ENCODE peak calls at places on chromosome 12, in ten cellular contexts. P, F, W, S, L, V, U, C, Z and B are unnamed samples.

GRCh38 chr12:76018111-76018510 is 13.5 kb downstream of the PHLDA1 start:
- DNase-seq in P (no peak), F (no peak), W (peak; percentile 75), S (no peak), L (no peak), V (peak; percentile 40), U (peak; percentile 78), C (no peak), Z (no peak), B (no peak)

GRCh38 chr12:52033506-52034258 is 17.6 kb upstream of the NR4A1 start:
- DNase-seq in P (no peak), F (no peak), W (no peak), S (no peak), L (no peak), V (no peak), U (no peak), C (no peak), Z (no peak), B (no peak)

GRCh38 chr12:98998697-98999299 is 353.7 kb downstream of the APAF1 start:
- DNase-seq in P (peak; percentile 52), F (no peak), W (peak; percentile 46), S (no peak), L (peak; percentile 55), V (peak; percentile 67), U (peak; percentile 1), C (no peak), Z (no peak), B (no peak)

GRCh38 chr12:89106950-89107349 is 245.4 kb downstream of the DUSP6 start:
- DNase-seq in P (no peak), F (no peak), W (no peak), S (no peak), L (no peak), V (no peak), U (no peak), C (no peak), Z (no peak), B (no peak)

GRCh38 chr12:4039927-4040326 is 166.7 kb upstream of the PARP11 start:
- DNase-seq in P (no peak), F (no peak), W (no peak), S (no peak), L (no peak), V (no peak), U (no peak), C (no peak), Z (no peak), B (no peak)

GRCh38 chr12:75364918-75365317 is 26.0 kb upstream of the GLIPR1L2 start:
- DNase-seq in P (no peak), F (no peak), W (peak; percentile 14), S (no peak), L (no peak), V (peak; percentile 66), U (no peak), C (no peak), Z (no peak), B (no peak)

GRCh38 chr12:5085896-5086295 is 42.2 kb downstream of the KCNA5 start:
- DNase-seq in P (no peak), F (no peak), W (peak; percentile 79), S (no peak), L (no peak), V (peak; percentile 82), U (peak; percentile 97), C (no peak), Z (no peak), B (no peak)

GRCh38 chr12:111444706-111445310 is 39.1 kb downstream of the SH2B3 start:
- DNase-seq in P (no peak), F (peak; percentile 61), W (peak; percentile 44), S (peak; percentile 87), L (no peak), V (peak; percentile 28), U (no peak), C (peak; percentile 38), Z (no peak), B (peak; percentile 88)

GRCh38 chr12:15719230-15719629 is 70.0 kb downstream of the EPS8 start:
- DNase-seq in P (no peak), F (no peak), W (peak; percentile 48), S (no peak), L (peak; percentile 13), V (no peak), U (no peak), C (no peak), Z (no peak), B (no peak)

GRCh38 chr12:102526701-102527100 is 46.3 kb upstream of the IGF1 start:
- DNase-seq in P (no peak), F (no peak), W (peak; percentile 32), S (no peak), L (no peak), V (peak; percentile 47), U (no peak), C (no peak), Z (no peak), B (no peak)

GRCh38 chr12:115771065-115771464 is 506.4 kb downstream of the MED13L start:
- DNase-seq in P (peak; percentile 27), F (no peak), W (peak; percentile 3), S (no peak), L (peak; percentile 16), V (no peak), U (no peak), C (peak; percentile 4), Z (no peak), B (no peak)

GRCh38 chr12:47715877-47716548 is 9.3 kb downstream of the ENDOU start:
- DNase-seq in P (no peak), F (no peak), W (no peak), S (no peak), L (no peak), V (no peak), U (no peak), C (peak; percentile 3), Z (no peak), B (no peak)

GRCh38 chr12:55935742-55936151 is 4.8 kb downstream of the DGKA start:
- DNase-seq in P (no peak), F (no peak), W (no peak), S (peak; percentile 50), L (no peak), V (no peak), U (no peak), C (no peak), Z (no peak), B (no peak)

GRCh38 chr12:82174383-82174782 is 183.8 kb downstream of the CCDC59 start:
- DNase-seq in P (no peak), F (no peak), W (no peak), S (no peak), L (peak; percentile 94), V (no peak), U (no peak), C (no peak), Z (no peak), B (no peak)

GRCh38 chr12:109759595-109759994 is 46.0 kb downstream of the FAM222A start:
- DNase-seq in P (no peak), F (no peak), W (no peak), S (no peak), L (no peak), V (no peak), U (no peak), C (no peak), Z (no peak), B (no peak)

GRCh38 chr12:75635606-75636444 is 124.4 kb upstream of the KRR1 start:
- DNase-seq in P (no peak), F (no peak), W (peak; percentile 99), S (no peak), L (no peak), V (peak; percentile 80), U (peak; percentile 66), C (no peak), Z (no peak), B (no peak)

GRCh38 chr12:125283521-125283920 is 218.3 kb downstream of the AACS start:
- DNase-seq in P (no peak), F (no peak), W (no peak), S (no peak), L (no peak), V (no peak), U (no peak), C (no peak), Z (no peak), B (no peak)

GRCh38 chr12:10389941-10390340 is at the start of gene KLRK1:
- DNase-seq in P (no peak), F (no peak), W (no peak), S (no peak), L (no peak), V (no peak), U (no peak), C (no peak), Z (no peak), B (no peak)

GRCh38 chr12:52434760-52435530 is 774 bp upstream of the KRT75 start:
- DNase-seq in P (no peak), F (no peak), W (no peak), S (no peak), L (no peak), V (no peak), U (no peak), C (no peak), Z (no peak), B (no peak)

GRCh38 chr12:106140223-106140986 is 1.7 kb upstream of the NUAK1 start:
- DNase-seq in P (no peak), F (no peak), W (no peak), S (no peak), L (no peak), V (no peak), U (no peak), C (no peak), Z (no peak), B (no peak)

GRCh38 chr12:12686925-12687324 is 9.1 kb downstream of the GPR19 start:
- DNase-seq in P (no peak), F (no peak), W (peak; percentile 77), S (no peak), L (no peak), V (peak; percentile 85), U (no peak), C (no peak), Z (no peak), B (no peak)

GRCh38 chr12:57823131-57823907 is 4.8 kb upstream of the AVIL start:
- DNase-seq in P (no peak), F (no peak), W (no peak), S (no peak), L (no peak), V (no peak), U (no peak), C (no peak), Z (no peak), B (no peak)

GRCh38 chr12:25723286-25723685 is 170.2 kb upstream of the LMNTD1 start:
- DNase-seq in P (no peak), F (no peak), W (no peak), S (no peak), L (no peak), V (peak; percentile 82), U (no peak), C (no peak), Z (no peak), B (no peak)

GRCh38 chr12:45168976-45169375 is 46.9 kb upstream of the ANO6 start:
- DNase-seq in P (no peak), F (no peak), W (no peak), S (no peak), L (no peak), V (no peak), U (no peak), C (no peak), Z (no peak), B (no peak)

GRCh38 chr12:76915381-76916169 is 36.8 kb upstream of the CSRP2 start:
- DNase-seq in P (no peak), F (no peak), W (peak; percentile 4), S (no peak), L (no peak), V (peak; percentile 57), U (no peak), C (no peak), Z (no peak), B (no peak)